ENCODE peak calls at places on chromosomes 6 and 20, in four cellular contexts. One of them, this sample, is unnamed.
A peak's percentile ranks its signal among the peaks of the same experiment; 100 is the strongest.

GRCh38 chr6:124661231-124661630 is 301.0 kb upstream of the RNF217 start:
- DNase-seq in K562: no peak
- DNase-seq in HCT116: no peak
- DNase-seq in HepG2: no peak
- DNase-seq in this sample: no peak

GRCh38 chr20:53001502-53002301 is 29.5 kb downstream of the TSHZ2 start:
- DNase-seq in K562: no peak
- DNase-seq in HCT116: no peak
- DNase-seq in HepG2: no peak
- DNase-seq in this sample: no peak

GRCh38 chr6:168155821-168156741 is 77.1 kb upstream of the FRMD1 start:
- DNase-seq in K562: no peak
- DNase-seq in HCT116: no peak
- DNase-seq in HepG2: peak; percentile 20
- DNase-seq in this sample: no peak

GRCh38 chr20:26218301-26218700 is 521.6 kb upstream of the ZNF337 start:
- DNase-seq in K562: no peak
- DNase-seq in HCT116: no peak
- DNase-seq in HepG2: no peak
- DNase-seq in this sample: no peak

GRCh38 chr6:68901044-68901443 is 266.0 kb downstream of the ADGRB3 start:
- DNase-seq in K562: peak; percentile 5
- DNase-seq in HCT116: no peak
- DNase-seq in HepG2: no peak
- DNase-seq in this sample: no peak

GRCh38 chr6:106470316-106470715 is 109.8 kb downstream of the CRYBG1 start:
- DNase-seq in K562: no peak
- DNase-seq in HCT116: no peak
- DNase-seq in HepG2: no peak
- DNase-seq in this sample: no peak

GRCh38 chr20:44080646-44081267 is 106.2 kb downstream of the JPH2 start:
- DNase-seq in K562: peak; percentile 79
- DNase-seq in HCT116: peak; percentile 68
- DNase-seq in HepG2: peak; percentile 79
- DNase-seq in this sample: peak; percentile 78

GRCh38 chr20:6583134-6583738 is 184.2 kb upstream of the BMP2 start:
- DNase-seq in K562: peak; percentile 6
- DNase-seq in HCT116: no peak
- DNase-seq in HepG2: peak; percentile 61
- DNase-seq in this sample: no peak

GRCh38 chr6:99119109-99120031 is 171.6 kb upstream of the FBXL4 start:
- DNase-seq in K562: peak; percentile 43
- DNase-seq in HCT116: peak; percentile 12
- DNase-seq in HepG2: peak; percentile 23
- DNase-seq in this sample: peak; percentile 18

GRCh38 chr6:25267662-25268061 is 11.5 kb upstream of the CARMIL1 start:
- DNase-seq in K562: no peak
- DNase-seq in HCT116: no peak
- DNase-seq in HepG2: no peak
- DNase-seq in this sample: no peak

GRCh38 chr6:28817808-28818145 is 106.0 kb downstream of the TRIM27 start:
- DNase-seq in K562: no peak
- DNase-seq in HCT116: no peak
- DNase-seq in HepG2: no peak
- DNase-seq in this sample: no peak

GRCh38 chr20:45545754-45546453 is 1.3 kb downstream of the EPPIN start:
- DNase-seq in K562: peak; percentile 31
- DNase-seq in HCT116: peak; percentile 21
- DNase-seq in HepG2: peak; percentile 48
- DNase-seq in this sample: no peak

GRCh38 chr6:112485813-112486212 is 138.7 kb downstream of the RFPL4B start:
- DNase-seq in K562: no peak
- DNase-seq in HCT116: no peak
- DNase-seq in HepG2: no peak
- DNase-seq in this sample: no peak

GRCh38 chr6:24968711-24969110 is 33.0 kb upstream of the RIPOR2 start:
- DNase-seq in K562: no peak
- DNase-seq in HCT116: no peak
- DNase-seq in HepG2: no peak
- DNase-seq in this sample: no peak

GRCh38 chr6:134938896-134939295 is 11.0 kb downstream of the ALDH8A1 start:
- DNase-seq in K562: no peak
- DNase-seq in HCT116: no peak
- DNase-seq in HepG2: no peak
- DNase-seq in this sample: no peak

GRCh38 chr6:169274761-169275160 is 21.1 kb upstream of the THBS2 start:
- DNase-seq in K562: no peak
- DNase-seq in HCT116: no peak
- DNase-seq in HepG2: no peak
- DNase-seq in this sample: no peak

GRCh38 chr20:805713-806112 is 27.8 kb upstream of the FAM110A start:
- DNase-seq in K562: no peak
- DNase-seq in HCT116: peak; percentile 48
- DNase-seq in HepG2: no peak
- DNase-seq in this sample: no peak

GRCh38 chr20:33475381-33476160 is 14.3 kb upstream of the CBFA2T2 start:
- DNase-seq in K562: no peak
- DNase-seq in HCT116: no peak
- DNase-seq in HepG2: no peak
- DNase-seq in this sample: no peak

DNA sequence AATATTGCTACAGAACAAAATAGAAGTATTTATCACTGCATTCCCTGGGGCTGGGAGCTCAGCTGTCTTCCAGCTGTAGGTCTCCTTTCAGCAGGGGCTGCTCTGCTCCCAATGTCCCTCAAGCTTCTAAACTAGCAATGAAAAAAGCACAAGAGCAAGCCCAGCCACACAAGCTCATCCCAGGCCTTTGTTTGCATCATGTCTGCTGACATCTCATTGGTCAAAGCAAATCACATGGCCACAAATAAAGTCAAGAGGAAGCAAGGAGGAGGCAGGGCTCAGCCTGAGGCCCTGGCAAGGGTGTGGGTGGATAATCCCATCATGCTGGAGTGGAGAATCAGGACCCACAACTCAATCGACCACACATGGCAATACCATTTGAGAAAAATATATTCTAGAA is 2.2 kb upstream of the BFSP1 start:
- DNase-seq in K562: peak; percentile 12
- DNase-seq in HCT116: peak; percentile 51
- DNase-seq in HepG2: peak; percentile 71
- DNase-seq in this sample: no peak
- TF ChIP-seq TCF7L2 in K562: no peak
- TF ChIP-seq TCF7L2 in HCT116: no peak
- TF ChIP-seq TCF7L2 in HepG2: no peak
- TF ChIP-seq TCF7L2 in this sample: no peak

GRCh38 chr6:12371641-12372146 is 81.5 kb downstream of the EDN1 start:
- DNase-seq in K562: no peak
- DNase-seq in HCT116: no peak
- DNase-seq in HepG2: peak; percentile 79
- DNase-seq in this sample: no peak

GRCh38 chr6:12369355-12369754 is 79.2 kb downstream of the EDN1 start:
- DNase-seq in K562: no peak
- DNase-seq in HCT116: no peak
- DNase-seq in HepG2: no peak
- DNase-seq in this sample: no peak

GRCh38 chr6:12371151-12371550 is 81.0 kb downstream of the EDN1 start:
- DNase-seq in K562: no peak
- DNase-seq in HCT116: no peak
- DNase-seq in HepG2: no peak
- DNase-seq in this sample: no peak

GRCh38 chr6:12367412-12367811 is 77.3 kb downstream of the EDN1 start:
- DNase-seq in K562: no peak
- DNase-seq in HCT116: no peak
- DNase-seq in HepG2: no peak
- DNase-seq in this sample: no peak

GRCh38 chr6:12369781-12370262 is 79.7 kb downstream of the EDN1 start:
- DNase-seq in K562: no peak
- DNase-seq in HCT116: no peak
- DNase-seq in HepG2: no peak
- DNase-seq in this sample: no peak
- TF ChIP-seq TCF7L2 in K562: no peak
- TF ChIP-seq TCF7L2 in HCT116: no peak
- TF ChIP-seq TCF7L2 in HepG2: no peak
- TF ChIP-seq TCF7L2 in this sample: no peak

DNA sequence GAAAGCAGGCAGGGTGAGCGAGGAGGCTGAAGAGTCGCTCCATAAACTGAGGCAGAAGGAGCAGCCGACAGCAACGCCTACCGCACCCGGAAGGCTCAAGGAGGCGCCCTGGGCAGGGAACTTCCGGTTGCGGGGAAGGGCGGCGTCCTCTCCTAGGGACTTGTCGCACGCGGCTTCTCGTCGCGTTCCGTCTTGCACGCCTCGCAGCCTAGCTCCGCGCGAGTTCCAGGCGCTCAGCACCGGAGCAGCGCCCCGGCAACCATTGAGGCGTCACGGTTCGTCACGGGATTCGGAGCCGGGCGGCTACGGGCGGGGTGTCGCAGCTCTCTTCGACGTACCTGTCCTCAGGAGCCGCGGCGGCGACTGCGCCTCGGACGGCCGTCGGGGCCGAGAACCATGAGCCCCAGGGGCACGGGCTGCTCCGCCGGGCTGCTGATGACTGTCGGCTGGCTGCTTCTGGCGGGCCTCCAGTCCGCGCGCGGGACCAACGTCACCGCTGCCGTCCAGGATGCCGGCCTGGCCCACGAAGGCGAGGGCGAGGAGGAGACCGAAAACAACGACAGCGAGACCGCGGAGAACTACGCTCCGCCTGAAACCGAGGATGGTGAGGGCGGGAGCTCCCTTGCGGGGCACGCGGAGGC is at the start of gene SPACA1:
- DNase-seq in K562: no peak
- DNase-seq in HCT116: no peak
- DNase-seq in HepG2: no peak
- DNase-seq in this sample: no peak
- TF ChIP-seq TCF7L2 in K562: no peak
- TF ChIP-seq TCF7L2 in HCT116: no peak
- TF ChIP-seq TCF7L2 in HepG2: no peak
- TF ChIP-seq TCF7L2 in this sample: no peak

GRCh38 chr6:158223926-158224325 is 55.8 kb downstream of the GTF2H5 start:
- DNase-seq in K562: no peak
- DNase-seq in HCT116: no peak
- DNase-seq in HepG2: no peak
- DNase-seq in this sample: no peak

GRCh38 chr6:158220786-158221442 is 52.8 kb downstream of the GTF2H5 start:
- DNase-seq in K562: peak; percentile 90
- DNase-seq in HCT116: peak; percentile 73
- DNase-seq in HepG2: peak; percentile 78
- DNase-seq in this sample: no peak

GRCh38 chr6:158218467-158218866 is 50.3 kb downstream of the GTF2H5 start:
- DNase-seq in K562: no peak
- DNase-seq in HCT116: no peak
- DNase-seq in HepG2: no peak
- DNase-seq in this sample: no peak

GRCh38 chr6:158222066-158222465 is 53.9 kb downstream of the GTF2H5 start:
- DNase-seq in K562: no peak
- DNase-seq in HCT116: no peak
- DNase-seq in HepG2: no peak
- DNase-seq in this sample: no peak

GRCh38 chr6:158219229-158219628 is 51.1 kb downstream of the GTF2H5 start:
- DNase-seq in K562: no peak
- DNase-seq in HCT116: no peak
- DNase-seq in HepG2: no peak
- DNase-seq in this sample: no peak
- TF ChIP-seq TCF7L2 in K562: no peak
- TF ChIP-seq TCF7L2 in HCT116: no peak
- TF ChIP-seq TCF7L2 in HepG2: no peak
- TF ChIP-seq TCF7L2 in this sample: no peak

GRCh38 chr6:148996815-148997214 is 250.0 kb downstream of the UST start:
- DNase-seq in K562: no peak
- DNase-seq in HCT116: no peak
- DNase-seq in HepG2: no peak
- DNase-seq in this sample: no peak
- TF ChIP-seq TCF7L2 in K562: no peak
- TF ChIP-seq TCF7L2 in HCT116: no peak
- TF ChIP-seq TCF7L2 in HepG2: no peak
- TF ChIP-seq TCF7L2 in this sample: no peak

DNA sequence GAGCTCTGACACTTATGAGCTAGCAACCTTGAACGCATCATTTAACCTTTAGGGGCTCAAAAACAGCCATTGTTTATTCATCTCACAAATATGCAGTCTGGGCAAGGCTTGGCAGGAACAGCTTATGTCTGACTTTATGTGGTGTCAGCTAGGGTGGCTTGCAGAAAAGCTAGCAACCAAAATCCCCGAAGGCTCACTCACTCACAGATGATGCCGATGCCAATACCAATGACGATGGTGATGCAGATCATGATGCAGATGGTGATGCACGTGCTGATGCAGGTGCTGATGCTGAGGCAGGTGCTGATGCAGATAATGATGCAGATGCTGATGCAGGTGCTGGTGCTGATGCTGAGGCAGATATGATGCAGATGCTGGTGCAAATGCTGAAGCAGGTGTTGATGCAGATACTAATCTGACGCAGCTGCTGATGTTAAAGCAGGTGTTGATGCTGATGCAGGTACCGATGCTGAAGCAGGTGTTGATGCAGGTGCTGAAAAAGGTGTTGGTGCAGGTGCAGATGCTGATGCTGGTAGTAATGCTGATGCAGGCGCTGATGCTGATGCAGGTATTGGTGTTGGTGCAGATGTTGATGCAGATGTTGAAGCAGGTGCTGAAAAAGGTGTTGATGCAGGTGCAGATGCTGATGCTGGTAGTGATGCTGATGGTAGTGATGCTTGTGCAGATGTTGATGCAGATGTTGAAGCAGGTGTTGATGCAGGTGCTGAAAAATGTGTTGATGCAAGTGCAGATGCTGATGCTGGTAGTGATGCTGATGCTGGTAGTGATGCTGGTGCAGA is 195.6 kb downstream of the NFATC2 start:
- DNase-seq in K562: no peak
- DNase-seq in HCT116: no peak
- DNase-seq in HepG2: no peak
- DNase-seq in this sample: no peak
- TF ChIP-seq TCF7L2 in K562: no peak
- TF ChIP-seq TCF7L2 in HCT116: no peak
- TF ChIP-seq TCF7L2 in HepG2: no peak
- TF ChIP-seq TCF7L2 in this sample: no peak

DNA sequence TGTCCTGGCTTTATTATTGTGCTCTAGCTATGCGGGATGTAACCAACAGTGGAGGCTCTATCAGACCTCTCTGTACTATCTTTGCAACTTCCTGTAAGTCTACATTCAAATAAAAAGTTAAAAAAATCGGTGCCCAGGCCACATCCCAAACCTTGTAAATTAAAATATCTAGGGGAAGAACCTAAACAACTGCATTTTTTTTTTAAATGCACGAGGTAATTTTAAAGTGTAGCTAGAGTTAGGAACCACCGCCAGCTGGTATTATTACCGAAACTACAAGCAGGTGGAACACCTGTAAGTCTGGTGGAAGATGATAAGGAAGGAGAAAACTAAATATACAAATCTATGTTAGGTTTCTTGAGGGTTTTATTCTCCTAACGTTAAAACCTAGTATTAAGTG is 34.5 kb upstream of the ID4 start:
- DNase-seq in K562: no peak
- DNase-seq in HCT116: no peak
- DNase-seq in HepG2: no peak
- DNase-seq in this sample: no peak
- TF ChIP-seq TCF7L2 in K562: no peak
- TF ChIP-seq TCF7L2 in HCT116: no peak
- TF ChIP-seq TCF7L2 in HepG2: no peak
- TF ChIP-seq TCF7L2 in this sample: no peak